ENCODE peak calls at places on chromosomes 13 and 19, in nine cellular contexts. H, B, M, Q, T, V, R, I and C are unnamed samples.

GRCh38 chr19:46489445-46490272 is 6.0 kb downstream of the PNMA8B start:
- DNase-seq in H (no peak), B (peak; percentile 86), M (peak; percentile 83), Q (no peak), T (peak; percentile 38), V (no peak), R (peak; percentile 31), I (peak; percentile 56), C (no peak)

GRCh38 chr13:76289558-76289957 is 596.6 kb downstream of the KCTD12 start:
- DNase-seq in H (no peak), B (no peak), M (no peak), Q (no peak), T (no peak), V (no peak), R (no peak), I (peak; percentile 49), C (no peak)

GRCh38 chr19:6092329-6093286 is 17.7 kb downstream of the RFX2 start:
- DNase-seq in H (no peak), B (peak; percentile 94), M (peak; percentile 92), Q (peak; percentile 56), T (peak; percentile 81), V (no peak), R (peak; percentile 89), I (peak; percentile 71), C (peak; percentile 82)

GRCh38 chr19:42250249-42250665 is 4.7 kb downstream of the ERF start:
- DNase-seq in H (no peak), B (peak; percentile 84), M (peak; percentile 73), Q (no peak), T (no peak), V (no peak), R (no peak), I (no peak), C (no peak)

GRCh38 chr13:29498426-29499040 is 97.0 kb downstream of the SLC7A1 start:
- DNase-seq in H (no peak), B (no peak), M (no peak), Q (no peak), T (peak; percentile 47), V (no peak), R (no peak), I (no peak), C (no peak)

GRCh38 chr13:37375724-37376123 is 222.8 kb downstream of the POSTN start:
- DNase-seq in H (no peak), B (no peak), M (no peak), Q (no peak), T (no peak), V (no peak), R (no peak), I (peak; percentile 28), C (no peak)

GRCh38 chr19:9498183-9498902 is at the start of gene ZNF560:
- DNase-seq in H (no peak), B (no peak), M (no peak), Q (no peak), T (no peak), V (no peak), R (no peak), I (peak; percentile 68), C (no peak)

GRCh38 chr13:70249332-70250064 is 141.2 kb upstream of the KLHL1 start:
- DNase-seq in H (no peak), B (no peak), M (no peak), Q (peak; percentile 87), T (no peak), V (no peak), R (no peak), I (peak; percentile 13), C (no peak)

GRCh38 chr19:30565680-30566079 is 193.5 kb downstream of the ZNF536 start:
- DNase-seq in H (no peak), B (no peak), M (no peak), Q (no peak), T (no peak), V (no peak), R (no peak), I (no peak), C (no peak)

DNA sequence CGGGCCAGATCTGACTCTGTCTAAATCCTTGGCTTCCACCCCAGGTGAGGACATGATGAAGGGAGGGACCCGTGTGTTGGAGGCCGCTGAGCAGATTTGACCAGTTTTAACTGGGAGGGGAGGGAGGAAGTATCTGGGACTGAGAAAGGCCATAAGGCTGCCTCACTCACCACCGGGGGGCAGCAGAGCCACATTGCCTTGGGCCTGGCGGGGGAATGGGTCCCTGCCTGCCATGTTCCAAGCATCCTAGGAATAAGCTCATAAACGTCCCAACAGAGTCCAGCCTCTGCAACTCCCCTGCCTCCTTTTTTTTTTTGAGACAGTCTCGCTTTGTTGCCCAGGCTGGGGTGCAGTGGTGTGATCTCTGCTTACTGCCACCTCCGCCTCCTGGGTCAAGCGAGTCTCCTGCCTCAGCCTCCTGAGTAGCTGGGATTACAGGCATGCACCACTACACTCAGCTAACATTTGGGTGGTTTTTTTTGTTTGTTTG is 15.5 kb downstream of the MAST3 start:
- DNase-seq in H (no peak), B (peak; percentile 95), M (peak; percentile 90), Q (peak; percentile 71), T (peak; percentile 90), V (peak; percentile 89), R (peak; percentile 89), I (peak; percentile 77), C (no peak)
- H3K4me3 ChIP-seq in H (no peak overlapping the region), B (no peak overlapping the region), M (no peak overlapping the region), Q (no peak overlapping the region), T (no peak overlapping the region), V (no peak overlapping the region), R (no peak overlapping the region), I (no peak overlapping the region), C (no peak overlapping the region)

GRCh38 chr19:28899703-28900102 is 313.2 kb downstream of the UQCRFS1 start:
- DNase-seq in H (no peak), B (no peak), M (no peak), Q (no peak), T (no peak), V (no peak), R (no peak), I (no peak), C (no peak)

GRCh38 chr19:28898279-28898678 is 314.7 kb downstream of the UQCRFS1 start:
- DNase-seq in H (no peak), B (no peak), M (no peak), Q (no peak), T (no peak), V (no peak), R (no peak), I (no peak), C (peak; percentile 34)
- H3K27me3 ChIP-seq in H (no peaks in the 10 kb centered on the region), B (no peaks in the 10 kb centered on the region), M (no peaks in the 10 kb centered on the region), Q (no peaks in the 10 kb centered on the region), T (no peaks in the 10 kb centered on the region), V (no peaks in the 10 kb centered on the region), R (no peaks in the 10 kb centered on the region), I (no peaks in the 10 kb centered on the region), C (no peaks in the 10 kb centered on the region)

GRCh38 chr19:13076787-13077186 is 25.9 kb downstream of the LYL1 start:
- DNase-seq in H (no peak), B (no peak), M (no peak), Q (no peak), T (no peak), V (no peak), R (no peak), I (no peak), C (no peak)
- H3K4me3 ChIP-seq in H (no peak overlapping the region), B (no peak overlapping the region), M (no peak overlapping the region), Q (no peak overlapping the region), T (no peak overlapping the region), V (no peak overlapping the region), R (no peak overlapping the region), I (no peak overlapping the region), C (no peak overlapping the region)

DNA sequence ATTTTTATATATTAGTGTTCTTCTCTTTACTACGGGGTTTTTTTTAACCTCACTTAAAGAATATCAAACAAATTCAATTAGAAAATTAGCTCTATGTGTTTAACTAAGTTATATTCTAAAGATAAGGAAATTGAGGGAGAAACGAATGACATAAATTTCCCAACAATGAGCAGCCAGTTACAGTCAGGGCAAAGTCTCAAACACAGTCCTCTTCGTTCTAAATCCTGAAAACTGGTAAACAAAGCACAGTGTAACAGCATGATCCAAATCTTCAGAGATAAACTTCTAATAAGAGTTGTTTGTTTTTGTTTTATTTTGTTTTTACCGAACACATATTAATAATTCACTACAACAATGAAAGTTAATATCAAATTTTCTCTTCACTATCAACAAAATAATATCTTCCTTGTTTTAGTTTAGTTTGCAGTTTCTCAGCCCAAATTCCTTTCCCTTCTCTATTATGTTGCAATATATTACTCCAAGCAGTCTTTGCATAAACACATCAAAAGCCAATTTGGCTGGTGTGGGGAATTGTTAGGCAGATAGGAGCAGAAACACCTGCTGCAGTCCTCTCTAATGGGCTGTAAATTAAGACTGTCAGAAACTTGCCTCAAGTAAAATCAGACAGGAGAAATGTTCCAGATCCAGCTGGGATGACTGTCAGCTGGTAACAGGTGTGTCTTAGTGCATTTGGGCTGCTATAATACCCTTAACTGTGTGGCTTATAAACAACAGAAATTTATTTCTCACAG is 106.5 kb upstream of the SGCG start:
- DNase-seq in H (no peak), B (no peak), M (no peak), Q (no peak), T (peak; percentile 33), V (no peak), R (no peak), I (peak; percentile 58), C (no peak)
- H3K27me3 ChIP-seq in H (no peaks in the 10 kb centered on the region), B (no peaks in the 10 kb centered on the region), M (no peaks in the 10 kb centered on the region), Q (no peaks in the 10 kb centered on the region), T (no peaks in the 10 kb centered on the region), V (peaks cover 5% of the 10 kb centered on the region), R (no peaks in the 10 kb centered on the region), I (no peaks in the 10 kb centered on the region), C (no peaks in the 10 kb centered on the region)

DNA sequence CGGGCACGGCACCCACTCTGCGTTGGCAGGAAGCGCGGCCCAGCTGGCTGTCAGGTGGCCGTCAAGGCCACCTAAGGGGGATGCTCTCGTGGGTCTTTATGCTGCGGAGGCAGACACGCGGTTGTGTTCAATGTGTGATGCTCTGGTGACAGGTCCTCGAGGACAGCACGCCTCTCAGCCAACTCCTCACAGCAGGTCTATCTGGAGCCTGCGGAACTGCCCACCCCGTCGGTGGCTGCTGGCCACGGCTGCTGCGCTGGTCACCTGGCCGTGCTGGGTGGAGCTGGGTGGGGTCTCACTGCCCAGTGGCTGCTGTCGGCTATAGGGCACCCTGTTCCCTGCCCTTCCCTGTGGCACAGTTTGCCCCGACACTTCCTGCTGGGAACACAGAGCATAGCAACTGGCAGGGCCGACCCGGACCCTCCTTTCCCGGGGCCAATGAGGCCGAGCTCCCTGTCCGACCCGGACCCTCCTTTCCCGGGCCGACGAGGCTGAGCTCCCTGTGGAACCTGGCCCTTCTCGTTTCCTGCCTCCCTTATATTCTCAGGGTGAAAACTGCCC is 14.3 kb upstream of the F7 start:
- DNase-seq in H (no peak), B (no peak), M (peak; percentile 38), Q (no peak), T (no peak), V (no peak), R (no peak), I (no peak), C (no peak)
- H3K4me3 ChIP-seq in H (no peak overlapping the region), B (no peak overlapping the region), M (no peak overlapping the region), Q (no peak overlapping the region), T (no peak overlapping the region), V (no peak overlapping the region), R (no peak overlapping the region), I (no peak overlapping the region), C (no peak overlapping the region)

GRCh38 chr13:27790523-27790922 is 1.8 kb upstream of the GSX1 start:
- DNase-seq in H (no peak), B (no peak), M (no peak), Q (no peak), T (no peak), V (no peak), R (no peak), I (no peak), C (no peak)
- H3K27me3 ChIP-seq in H (peaks cover 74% of the 10 kb centered on the region), B (no peaks in the 10 kb centered on the region), M (no peaks in the 10 kb centered on the region), Q (peaks cover 56% of the 10 kb centered on the region), T (peaks cover 64% of the 10 kb centered on the region), V (peaks cover 80% of the 10 kb centered on the region), R (peaks cover 59% of the 10 kb centered on the region), I (peaks cover 60% of the 10 kb centered on the region), C (peaks cover 58% of the 10 kb centered on the region)